ENCODE peak calls at places on chromosomes 1 and 21, in ten cellular contexts. H is A549; P is hepatocyte; M is uterus; J is spleen; C is naive thymus-derived CD4-positive, alpha-beta T cell; G is SJSA1; X is GM23338; V is right cardiac atrium; E is psoas muscle. I is an unnamed sample.

GRCh38 chr1:244945109-244945671 is 80.8 kb upstream of the HNRNPU start:
- DNase-seq in J (no peak), H (no peak), G (no peak), M (no peak), C (no peak), P (no peak), E (no peak), X (no peak), V (no peak), I (no peak)

GRCh38 chr1:21520899-21521716 is 11.9 kb downstream of the ALPL start:
- DNase-seq in E (no peak), G (no peak), C (no peak), V (no peak), X (no peak), M (no peak), P (no peak), H (no peak), J (no peak), I (no peak)

GRCh38 chr1:225911207-225912130 is 12.6 kb downstream of the PYCR2 start:
- DNase-seq in H (peak), G (peak), E (peak), J (peak), M (peak), P (peak), V (peak), C (peak), X (peak), I (peak)

GRCh38 chr1:226798427-226799411 is 59.6 kb upstream of the ITPKB start:
- DNase-seq in E (no peak), X (no peak), C (peak), P (no peak), J (peak), G (no peak), M (no peak), V (no peak), H (no peak), I (no peak)

GRCh38 chr1:119818181-119818580 is 6.9 kb upstream of the REG4 start:
- DNase-seq in J (no peak), G (no peak), H (no peak), X (no peak), V (no peak), P (no peak), E (no peak), M (no peak), C (no peak), I (no peak)

GRCh38 chr1:151756291-151756690 is 7.0 kb downstream of the MRPL9 start:
- DNase-seq in G (no peak), C (no peak), V (no peak), H (no peak), J (no peak), M (no peak), P (no peak), E (no peak), X (no peak), I (no peak)

GRCh38 chr1:213370523-213370922 is 319.5 kb downstream of the RPS6KC1 start:
- DNase-seq in P (no peak), E (no peak), X (no peak), J (no peak), C (no peak), V (no peak), G (no peak), M (no peak), H (no peak), I (no peak)

GRCh38 chr1:8059161-8059622 is 33.1 kb upstream of the ERRFI1 start:
- DNase-seq in P (no peak), J (no peak), V (no peak), M (no peak), X (no peak), C (no peak), E (no peak), G (peak), H (no peak), I (no peak)

GRCh38 chr1:31795801-31796621 is 19.8 kb downstream of the SPOCD1 start:
- DNase-seq in V (no peak), E (no peak), G (peak), X (no peak), M (no peak), C (no peak), J (peak), P (peak), H (peak), I (no peak)

GRCh38 chr1:24855474-24855873 is 74.6 kb downstream of the RUNX3 start:
- DNase-seq in E (no peak), P (no peak), J (no peak), H (no peak), V (no peak), M (no peak), X (no peak), G (no peak), C (no peak), I (no peak)

GRCh38 chr1:58854576-58854975 is 70.7 kb upstream of the JUN start:
- DNase-seq in M (no peak), G (peak), H (no peak), V (no peak), J (no peak), C (no peak), X (no peak), P (no peak), E (no peak), I (no peak)

GRCh38 chr1:234631721-234632125 is 21.7 kb upstream of the IRF2BP2 start:
- DNase-seq in J (no peak), V (peak), E (no peak), C (no peak), P (no peak), X (no peak), H (peak), G (peak), M (no peak), I (no peak)

GRCh38 chr1:68175621-68176398 is 56.5 kb downstream of the WLS start:
- DNase-seq in J (no peak), M (peak), E (no peak), V (no peak), C (no peak), X (no peak), H (no peak), G (no peak), P (peak), I (no peak)

GRCh38 chr1:13892141-13892670 is 192.2 kb downstream of the PRDM2 start:
- DNase-seq in J (no peak), G (no peak), E (no peak), V (no peak), M (no peak), H (no peak), C (no peak), P (no peak), X (peak), I (no peak)

GRCh38 chr1:234842726-234843641 is 233.0 kb upstream of the IRF2BP2 start:
- DNase-seq in J (peak), X (no peak), P (no peak), G (no peak), H (no peak), M (no peak), C (no peak), E (peak), V (peak), I (no peak)

GRCh38 chr1:16212251-16212961 is at the start of gene ARHGEF19:
- DNase-seq in P (peak), C (no peak), H (no peak), G (no peak), E (no peak), X (peak), M (no peak), V (no peak), J (no peak), I (peak)

GRCh38 chr21:31546402-31547155 is 112.9 kb upstream of the SOD1 start:
- DNase-seq in M (no peak), X (no peak), G (no peak), C (no peak), P (peak), V (peak), J (no peak), E (no peak), H (no peak), I (no peak)

GRCh38 chr1:56375184-56375837 is 204.1 kb downstream of the PLPP3 start:
- DNase-seq in H (peak), P (no peak), M (no peak), C (no peak), G (peak), E (no peak), J (no peak), X (peak), V (no peak), I (no peak)

GRCh38 chr1:88330201-88330600 is 353.9 kb upstream of the PKN2 start:
- DNase-seq in P (no peak), G (no peak), J (no peak), X (no peak), H (no peak), C (no peak), E (no peak), M (no peak), V (no peak), I (no peak)

GRCh38 chr1:67307251-67308060 is at the start of gene IL12RB2:
- DNase-seq in J (peak), P (peak), C (peak), M (no peak), V (peak), E (peak), H (no peak), X (peak), G (no peak), I (peak)

GRCh38 chr1:13735168-13735930 is 35.4 kb downstream of the PRDM2 start:
- DNase-seq in P (no peak), E (no peak), J (no peak), M (no peak), V (no peak), X (no peak), G (no peak), H (no peak), C (no peak), I (no peak)

GRCh38 chr1:91803133-91803532 is 82.8 kb downstream of the TGFBR3 start:
- DNase-seq in H (no peak), E (peak), P (no peak), C (no peak), V (peak), M (no peak), J (no peak), X (no peak), G (no peak), I (no peak)

GRCh38 chr21:32001390-32001789 is 128.6 kb downstream of the HUNK start:
- DNase-seq in J (no peak), M (no peak), P (no peak), G (no peak), X (no peak), E (no peak), V (no peak), C (no peak), H (no peak), I (no peak)

GRCh38 chr1:163796394-163796821 is 474.7 kb downstream of the NUF2 start:
- DNase-seq in E (no peak), X (no peak), V (no peak), H (peak), J (no peak), C (no peak), M (no peak), P (peak), G (peak), I (no peak)

GRCh38 chr1:119647734-119648619 is at the start of gene ZNF697:
- DNase-seq in M (peak), H (peak), J (peak), G (peak), C (peak), X (peak), E (peak), P (peak), V (peak), I (peak)

GRCh38 chr1:219724440-219724839 is 111.5 kb upstream of the ZC3H11B start:
- DNase-seq in P (no peak), G (no peak), J (no peak), V (no peak), C (no peak), H (no peak), E (no peak), M (no peak), X (peak), I (peak)

GRCh38 chr1:176469450-176469985 is 6.5 kb downstream of the PAPPA2 start:
- DNase-seq in J (no peak), X (no peak), C (no peak), V (no peak), G (no peak), M (no peak), H (no peak), E (no peak), P (no peak), I (no peak)

GRCh38 chr1:160204526-160205241 is 500 bp upstream of the PEA15 start:
- DNase-seq in V (no peak), M (no peak), E (no peak), C (no peak), P (no peak), J (peak), H (no peak), G (peak), X (no peak), I (no peak)

GRCh38 chr1:174077755-174078490 is 55.8 kb upstream of the RC3H1 start:
- DNase-seq in G (no peak), E (no peak), H (no peak), C (no peak), M (no peak), X (peak), P (peak), J (no peak), V (no peak), I (peak)

GRCh38 chr1:246020231-246020954 is 486.7 kb downstream of the SMYD3 start:
- DNase-seq in J (no peak), E (no peak), P (no peak), V (no peak), H (no peak), C (no peak), X (no peak), M (no peak), G (no peak), I (no peak)
- H3K27ac ChIP-seq in J (no peak), E (no peak), P (no peak), V (no peak), H (no peak), C (no peak), X (no peak), M (no peak), G (no peak), I (no peak)

GRCh38 chr1:145858238-145858936 is 494 bp downstream of the PIAS3 start:
- DNase-seq in M (peak), H (peak), C (no peak), G (peak), E (peak), X (peak), J (peak), V (peak), P (peak), I (peak)

GRCh38 chr1:145863272-145863671 is 4.4 kb upstream of the PIAS3 start:
- DNase-seq in E (no peak), C (no peak), M (no peak), P (no peak), G (no peak), H (no peak), J (no peak), V (no peak), X (no peak), I (no peak)

GRCh38 chr1:145857170-145857569 is 1.7 kb downstream of the PIAS3 start:
- DNase-seq in H (no peak), G (no peak), E (no peak), J (no peak), M (no peak), X (no peak), P (no peak), V (no peak), C (no peak), I (no peak)

GRCh38 chr1:145858937-145859490 is at the start of gene PIAS3:
- DNase-seq in J (peak), M (peak), X (peak), V (peak), P (peak), C (peak), E (peak), G (peak), H (peak), I (peak)

GRCh38 chr1:145859491-145860159 is 744 bp upstream of the PIAS3 start:
- DNase-seq in C (peak), X (peak), P (peak), V (peak), H (peak), E (peak), G (peak), M (peak), J (peak), I (peak)
- H3K27ac ChIP-seq in C (peak), X (peak), P (peak), V (peak), H (peak), E (peak), G (no peak), M (peak), J (peak), I (no peak)

DNA sequence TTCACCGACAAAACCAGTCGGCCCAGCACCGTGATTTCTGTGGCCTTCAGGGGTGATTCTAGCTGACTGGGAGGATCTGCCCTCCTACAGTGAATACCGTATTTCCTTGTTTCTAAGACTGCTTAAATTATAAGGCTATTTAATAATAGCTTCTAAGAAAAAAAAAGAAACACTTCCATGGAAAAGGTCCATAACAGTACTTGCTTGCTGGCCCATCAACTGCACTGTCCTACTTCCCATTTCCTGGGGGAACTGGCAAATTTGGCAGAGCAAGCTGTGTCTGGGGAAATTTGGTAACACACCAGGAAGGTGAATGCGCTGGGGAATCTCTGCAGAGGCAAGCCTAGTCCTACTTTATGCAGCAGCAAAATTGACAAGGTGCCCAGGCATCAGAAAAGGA is 214.0 kb downstream of the ZNF326 start:
- DNase-seq in X (no peak), C (no peak), P (no peak), E (no peak), G (no peak), V (no peak), H (no peak), J (no peak), M (no peak), I (no peak)
- H3K27ac ChIP-seq in X (no peak), C (no peak), P (no peak), E (no peak), G (no peak), V (no peak), H (no peak), J (no peak), M (no peak), I (no peak)

DNA sequence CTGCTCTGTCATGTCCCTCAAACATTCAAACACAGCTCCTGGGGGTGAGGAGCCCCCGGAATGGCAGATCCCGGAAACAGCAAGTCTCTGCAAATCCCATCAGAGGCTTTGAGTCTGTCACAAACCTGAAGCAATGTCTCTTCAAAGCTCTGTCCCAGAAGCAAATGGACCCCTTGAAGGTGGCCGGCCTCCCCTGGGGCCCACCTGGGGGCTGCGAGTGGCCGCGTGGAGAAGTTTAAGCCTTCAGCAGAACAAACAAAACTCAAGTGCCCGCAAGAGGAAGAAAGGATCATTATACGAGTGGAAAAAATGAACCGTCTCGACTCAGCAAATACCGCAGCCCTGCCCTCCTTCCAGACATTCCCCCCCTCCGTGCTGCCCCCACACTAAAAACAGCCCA is 53.3 kb downstream of the PRDM16 start:
- DNase-seq in M (no peak), V (no peak), X (no peak), H (no peak), C (no peak), P (no peak), G (no peak), E (no peak), J (no peak), I (no peak)
- H3K27ac ChIP-seq in M (no peak), V (no peak), X (no peak), H (no peak), C (no peak), P (no peak), G (no peak), E (no peak), J (no peak), I (no peak)

DNA sequence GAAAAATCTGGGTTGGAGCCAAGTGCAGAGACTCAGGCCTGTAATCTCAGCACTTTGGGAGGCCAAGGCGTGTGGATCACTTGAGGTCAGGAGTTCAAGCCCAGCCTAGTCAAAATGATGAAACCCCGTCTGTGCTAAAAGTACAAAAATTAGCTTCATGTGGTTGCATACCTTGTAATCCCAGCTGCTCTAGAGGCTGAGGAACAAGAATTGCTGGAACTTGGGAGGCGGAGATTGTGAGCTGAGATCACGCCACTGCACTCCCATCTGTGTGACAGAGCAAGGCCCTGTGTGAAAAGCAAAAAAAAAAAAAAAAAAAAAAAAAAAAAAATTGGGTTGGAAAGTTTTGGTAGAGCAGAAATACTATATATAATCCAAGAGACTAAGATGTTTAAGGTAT is 1563.5 kb upstream of the PRMT6 start:
- DNase-seq in P (peak), H (no peak), C (no peak), J (no peak), V (no peak), M (no peak), G (no peak), X (no peak), E (no peak), I (no peak)
- H3K27ac ChIP-seq in P (no peak), H (no peak), C (no peak), J (no peak), V (no peak), M (no peak), G (no peak), X (no peak), E (no peak), I (no peak)

GRCh38 chr1:182394055-182394775 is 2.6 kb upstream of the GLUL start:
- DNase-seq in X (no peak), J (no peak), V (no peak), E (no peak), M (no peak), P (no peak), G (no peak), C (no peak), H (no peak), I (no peak)
- H3K27ac ChIP-seq in X (no peak), J (peak), V (peak), E (peak), M (peak), P (no peak), G (no peak), C (no peak), H (no peak), I (no peak)

GRCh38 chr1:38527373-38527966 is 332.1 kb downstream of the RRAGC start:
- DNase-seq in M (no peak), C (no peak), G (no peak), P (peak), H (no peak), E (no peak), X (peak), V (no peak), J (no peak), I (peak)

GRCh38 chr1:38522998-38523939 is 336.3 kb downstream of the RRAGC start:
- DNase-seq in M (no peak), C (no peak), G (no peak), E (no peak), X (no peak), H (no peak), P (no peak), J (no peak), V (no peak), I (no peak)

GRCh38 chr1:38524025-38524641 is 335.4 kb downstream of the RRAGC start:
- DNase-seq in E (no peak), J (no peak), X (no peak), P (no peak), H (no peak), V (no peak), G (no peak), M (no peak), C (no peak), I (no peak)

GRCh38 chr1:38526046-38526445 is 333.5 kb downstream of the RRAGC start:
- DNase-seq in P (no peak), V (no peak), E (no peak), M (no peak), C (no peak), X (no peak), J (no peak), H (no peak), G (no peak), I (no peak)

DNA sequence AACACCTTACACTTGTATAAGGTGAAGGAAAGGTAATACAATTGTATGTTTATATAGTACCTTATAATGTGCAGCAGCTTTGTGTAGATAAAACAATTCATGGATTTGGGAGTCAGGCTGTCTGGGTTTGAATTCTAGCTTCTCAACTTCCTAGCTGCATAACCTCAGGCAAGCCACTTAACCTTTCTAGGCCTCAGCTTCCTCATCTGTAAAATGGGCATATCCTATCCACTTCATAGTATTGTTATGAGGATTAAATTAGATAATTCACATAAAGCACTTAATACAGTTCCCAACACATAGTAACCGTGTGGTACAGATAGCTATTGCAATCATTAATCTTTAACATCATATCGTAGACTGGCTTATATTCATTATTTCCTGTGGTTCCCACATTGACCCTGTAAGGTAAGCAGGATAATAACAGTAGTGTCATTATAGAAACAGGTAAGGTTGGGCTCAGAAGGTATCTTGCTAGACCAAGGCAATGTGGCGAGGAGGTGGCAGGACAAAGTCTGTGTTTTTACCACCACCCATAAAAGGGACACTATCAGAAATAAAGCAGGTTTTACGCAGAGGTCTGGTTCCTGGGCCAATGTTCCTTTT is 334.1 kb downstream of the RRAGC start:
- DNase-seq in G (no peak), H (no peak), P (peak), J (no peak), X (no peak), V (no peak), M (no peak), C (no peak), E (no peak), I (no peak)
- H3K27ac ChIP-seq in G (no peak), H (no peak), P (no peak), J (no peak), X (no peak), V (no peak), M (no peak), C (no peak), E (no peak), I (no peak)

GRCh38 chr1:1550087-1550486 is 9.7 kb upstream of the TMEM240 start:
- DNase-seq in G (no peak), P (no peak), C (no peak), M (no peak), X (no peak), H (no peak), J (no peak), V (no peak), E (no peak), I (no peak)
- H3K27ac ChIP-seq in G (no peak), P (no peak), C (no peak), M (no peak), X (no peak), H (no peak), J (no peak), V (no peak), E (peak), I (no peak)